ENCODE peak calls at places on chromosomes 12 and 14, in six cellular contexts. I is neuronal stem cell, S is mesenchymal stem cell, D is H1, W is H9, O is trophoblast cell. R is an unnamed sample.

GRCh38 chr12:54891717-54892478 is 37.6 kb downstream of the MUCL1 start:
- DNase-seq in I (no peak), S (peak), D (no peak), W (no peak), O (no peak), R (no peak)

GRCh38 chr14:104290058-104290667 is 151.8 kb downstream of the KIF26A start:
- DNase-seq in I (no peak), S (no peak), D (no peak), W (peak), O (no peak), R (no peak)

GRCh38 chr12:591167-591570 is 72.1 kb downstream of the NINJ2 start:
- DNase-seq in I (no peak), S (no peak), D (no peak), W (no peak), O (no peak), R (no peak)

GRCh38 chr14:101772770-101773169 is 11.3 kb downstream of the PPP2R5C start:
- DNase-seq in I (no peak), S (no peak), D (no peak), W (no peak), O (no peak), R (no peak)

GRCh38 chr12:41442905-41443304 is 254.8 kb downstream of the PDZRN4 start:
- DNase-seq in I (no peak), S (peak), D (no peak), W (no peak), O (no peak), R (no peak)

GRCh38 chr12:58148405-58148804 is 207.0 kb downstream of the ATP23 start:
- DNase-seq in I (no peak), S (peak), D (no peak), W (no peak), O (peak), R (peak)

GRCh38 chr12:77031745-77032144 is 33.6 kb downstream of the E2F7 start:
- DNase-seq in I (no peak), S (peak), D (no peak), W (no peak), O (peak), R (peak)

GRCh38 chr12:51970904-51971646 is 19.6 kb downstream of the ACVR1B start:
- DNase-seq in I (no peak), S (peak), D (no peak), W (peak), O (peak), R (peak)

GRCh38 chr14:33938131-33938949 is 12.5 kb downstream of the EGLN3 start:
- DNase-seq in I (no peak), S (peak), D (no peak), W (peak), O (peak), R (no peak)

GRCh38 chr12:105235299-105235746 is 651 bp downstream of the APPL2 start:
- DNase-seq in I (no peak), S (peak), D (no peak), W (no peak), O (no peak), R (peak)

GRCh38 chr12:2845280-2845679 is 10.4 kb upstream of the NRIP2 start:
- DNase-seq in I (no peak), S (peak), D (no peak), W (no peak), O (no peak), R (peak)

GRCh38 chr12:63045020-63045860 is 105.8 kb downstream of the AVPR1A start:
- DNase-seq in I (no peak), S (peak), D (no peak), W (no peak), O (peak), R (peak)

GRCh38 chr14:100654814-100655795 is 67.9 kb upstream of the BEGAIN start:
- DNase-seq in I (no peak), S (no peak), D (no peak), W (peak), O (peak), R (no peak)

GRCh38 chr14:65015391-65015790 is 28.7 kb downstream of the FNTB start:
- DNase-seq in I (no peak), S (no peak), D (no peak), W (no peak), O (no peak), R (no peak)

GRCh38 chr12:1690578-1691122 is at the start of gene ADIPOR2:
- DNase-seq in I (peak), S (peak), D (peak), W (peak), O (peak), R (peak)

GRCh38 chr12:50642035-50642451 is 121.9 kb upstream of the ATF1 start:
- DNase-seq in I (no peak), S (no peak), D (no peak), W (no peak), O (no peak), R (peak)

GRCh38 chr12:107660861-107661415 is 24.7 kb upstream of the PWP1 start:
- DNase-seq in I (no peak), S (no peak), D (no peak), W (peak), O (no peak), R (no peak)

DNA sequence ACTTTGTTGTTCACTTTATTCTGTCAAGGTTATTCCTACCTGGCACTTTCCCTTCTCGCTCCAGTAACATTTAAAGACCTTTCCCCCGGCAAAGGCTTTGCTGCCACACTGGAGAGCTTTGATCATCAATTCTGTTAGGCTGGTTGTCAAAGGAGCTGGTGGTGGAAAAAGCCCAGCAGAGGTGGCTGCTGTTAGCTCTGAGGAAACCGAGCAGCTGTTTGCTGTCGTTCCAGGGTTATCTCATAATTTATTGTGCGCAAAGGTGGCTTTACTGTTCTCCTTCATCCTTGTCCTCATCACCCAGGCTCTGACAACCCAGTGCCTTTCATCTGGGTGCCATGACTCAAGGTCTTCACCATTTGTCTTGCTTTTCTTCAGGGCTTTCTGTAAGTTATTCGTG is 38.2 kb upstream of the CRADD start:
- DNase-seq in I (no peak), S (peak), D (no peak), W (no peak), O (no peak), R (no peak)
- H4K91ac ChIP-seq in I (no peak), S (no peak), D (no peak), W (no peak), O (no peak), R (no peak)

DNA sequence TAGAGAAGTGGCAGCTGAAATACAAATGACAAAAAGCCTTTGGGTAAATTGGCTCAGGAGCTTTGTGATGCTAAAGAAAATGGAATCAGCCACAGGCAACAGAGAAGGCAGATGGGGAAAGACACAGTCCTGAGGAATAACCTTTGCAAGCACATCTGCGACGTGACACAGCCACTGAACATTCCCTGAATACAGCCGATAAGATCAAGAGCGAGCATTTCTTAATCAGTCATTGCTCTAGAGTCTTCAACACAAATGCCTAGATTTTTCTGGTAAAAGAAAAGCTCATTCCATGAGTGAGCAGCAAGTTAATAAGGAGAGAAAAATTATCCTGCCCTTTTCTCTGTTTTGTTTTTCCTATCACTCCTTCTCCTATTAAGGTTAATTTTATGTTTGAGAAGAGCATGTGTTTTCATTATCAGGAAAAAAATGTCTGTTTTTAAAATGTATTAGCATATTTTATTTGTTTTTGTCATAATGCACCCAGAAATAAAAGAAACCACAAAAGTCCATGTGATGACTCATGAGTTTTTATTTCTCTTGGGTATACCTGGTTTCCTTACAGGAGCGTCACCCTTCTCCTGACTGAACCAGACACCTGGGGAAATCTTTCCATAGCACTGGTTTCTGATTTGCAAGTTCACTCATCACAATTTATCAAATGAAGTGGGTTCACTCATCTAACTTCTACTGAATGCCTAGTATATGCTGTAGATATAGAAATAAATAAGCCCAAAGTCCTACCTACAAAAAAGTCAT is 45.4 kb upstream of the PCED1B start:
- DNase-seq in I (no peak), S (no peak), D (no peak), W (no peak), O (peak), R (no peak)
- H4K91ac ChIP-seq in I (no peak), S (no peak), D (no peak), W (no peak), O (no peak), R (no peak)

GRCh38 chr12:82207556-82207955 is 150.6 kb downstream of the CCDC59 start:
- DNase-seq in I (no peak), S (no peak), D (no peak), W (no peak), O (no peak), R (no peak)

GRCh38 chr12:82216475-82216874 is 141.7 kb downstream of the CCDC59 start:
- DNase-seq in I (no peak), S (no peak), D (no peak), W (no peak), O (no peak), R (no peak)

GRCh38 chr12:82209533-82209932 is 148.7 kb downstream of the CCDC59 start:
- DNase-seq in I (no peak), S (no peak), D (no peak), W (no peak), O (no peak), R (no peak)

GRCh38 chr12:82210882-82211281 is 147.3 kb downstream of the CCDC59 start:
- DNase-seq in I (no peak), S (no peak), D (no peak), W (no peak), O (no peak), R (no peak)
- H4K91ac ChIP-seq in I (no peak), S (peak), D (no peak), W (no peak), O (no peak), R (no peak)

GRCh38 chr14:103195828-103196615 is 72.8 kb downstream of the TNFAIP2 start:
- DNase-seq in I (no peak), S (no peak), D (no peak), W (no peak), O (peak), R (no peak)
- H4K91ac ChIP-seq in I (no peak), S (no peak), D (no peak), W (no peak), O (no peak), R (no peak)